ENCODE peak calls at places on chromosomes 7 and 10, in ten cellular contexts. One of them, this sample, is unnamed.

GRCh38 chr10:132904814-132905649 is 37.3 kb downstream of the CFAP46 start:
- DNase-seq in heart left ventricle: no peak
- DNase-seq in iris pigment epithelial cell: no peak
- DNase-seq in activated T-helper 2 cell treated with anti-CD3 and anti-CD28 coated beads, Interferon-gamma antibody, Interleukin-2, Interleukin-4, amounts not matched to agents 10 μg/mL and 5 μg/mL and 100 μg/mL, durations not matched to agents 14 hours and 24 hours and 36 hours: no peak
- DNase-seq in NT2/D1: no peak
- DNase-seq in heart right ventricle: no peak
- DNase-seq in EL: no peak
- DNase-seq in posterior vena cava: peak; percentile 55
- DNase-seq in RPMI8226: no peak
- DNase-seq in ELR: no peak
- DNase-seq in this sample: no peak

GRCh38 chr10:114404171-114405010 is at the start of gene AFAP1L2:
- DNase-seq in heart left ventricle: peak; percentile 48
- DNase-seq in iris pigment epithelial cell: no peak
- DNase-seq in activated T-helper 2 cell treated with anti-CD3 and anti-CD28 coated beads, Interferon-gamma antibody, Interleukin-2, Interleukin-4, amounts not matched to agents 10 μg/mL and 5 μg/mL and 100 μg/mL, durations not matched to agents 14 hours and 24 hours and 36 hours: no peak
- DNase-seq in NT2/D1: no peak
- DNase-seq in heart right ventricle: no peak
- DNase-seq in EL: no peak
- DNase-seq in posterior vena cava: no peak
- DNase-seq in RPMI8226: peak; percentile 49
- DNase-seq in ELR: no peak
- DNase-seq in this sample: no peak

GRCh38 chr7:44767912-44768662 is 19.4 kb downstream of the ZMIZ2 start:
- DNase-seq in heart left ventricle: peak; percentile 74
- DNase-seq in iris pigment epithelial cell: peak; percentile 75
- DNase-seq in activated T-helper 2 cell treated with anti-CD3 and anti-CD28 coated beads, Interferon-gamma antibody, Interleukin-2, Interleukin-4, amounts not matched to agents 10 μg/mL and 5 μg/mL and 100 μg/mL, durations not matched to agents 14 hours and 24 hours and 36 hours: no peak
- DNase-seq in NT2/D1: no peak
- DNase-seq in heart right ventricle: peak; percentile 71
- DNase-seq in EL: no peak
- DNase-seq in posterior vena cava: no peak
- DNase-seq in RPMI8226: peak; percentile 90
- DNase-seq in ELR: no peak
- DNase-seq in this sample: peak; percentile 27

GRCh38 chr7:37488163-37488759 is 39.6 kb upstream of the ELMO1 start:
- DNase-seq in heart left ventricle: no peak
- DNase-seq in iris pigment epithelial cell: peak; percentile 30
- DNase-seq in activated T-helper 2 cell treated with anti-CD3 and anti-CD28 coated beads, Interferon-gamma antibody, Interleukin-2, Interleukin-4, amounts not matched to agents 10 μg/mL and 5 μg/mL and 100 μg/mL, durations not matched to agents 14 hours and 24 hours and 36 hours: no peak
- DNase-seq in NT2/D1: no peak
- DNase-seq in heart right ventricle: no peak
- DNase-seq in EL: no peak
- DNase-seq in posterior vena cava: no peak
- DNase-seq in RPMI8226: no peak
- DNase-seq in ELR: no peak
- DNase-seq in this sample: no peak

GRCh38 chr10:77795426-77796055 is 131.0 kb downstream of the DLG5 start:
- DNase-seq in heart left ventricle: no peak
- DNase-seq in iris pigment epithelial cell: no peak
- DNase-seq in activated T-helper 2 cell treated with anti-CD3 and anti-CD28 coated beads, Interferon-gamma antibody, Interleukin-2, Interleukin-4, amounts not matched to agents 10 μg/mL and 5 μg/mL and 100 μg/mL, durations not matched to agents 14 hours and 24 hours and 36 hours: no peak
- DNase-seq in NT2/D1: no peak
- DNase-seq in heart right ventricle: no peak
- DNase-seq in EL: no peak
- DNase-seq in posterior vena cava: peak; percentile 80
- DNase-seq in RPMI8226: no peak
- DNase-seq in ELR: no peak
- DNase-seq in this sample: no peak

GRCh38 chr10:58017719-58018367 is 249.9 kb downstream of the IPMK start:
- DNase-seq in heart left ventricle: no peak
- DNase-seq in iris pigment epithelial cell: peak; percentile 89
- DNase-seq in activated T-helper 2 cell treated with anti-CD3 and anti-CD28 coated beads, Interferon-gamma antibody, Interleukin-2, Interleukin-4, amounts not matched to agents 10 μg/mL and 5 μg/mL and 100 μg/mL, durations not matched to agents 14 hours and 24 hours and 36 hours: no peak
- DNase-seq in NT2/D1: no peak
- DNase-seq in heart right ventricle: no peak
- DNase-seq in EL: peak; percentile 90
- DNase-seq in posterior vena cava: no peak
- DNase-seq in RPMI8226: no peak
- DNase-seq in ELR: peak; percentile 95
- DNase-seq in this sample: peak; percentile 97

GRCh38 chr7:124603066-124603465 is 162.5 kb downstream of the GPR37 start:
- DNase-seq in heart left ventricle: no peak
- DNase-seq in iris pigment epithelial cell: peak; percentile 6
- DNase-seq in activated T-helper 2 cell treated with anti-CD3 and anti-CD28 coated beads, Interferon-gamma antibody, Interleukin-2, Interleukin-4, amounts not matched to agents 10 μg/mL and 5 μg/mL and 100 μg/mL, durations not matched to agents 14 hours and 24 hours and 36 hours: no peak
- DNase-seq in NT2/D1: no peak
- DNase-seq in heart right ventricle: no peak
- DNase-seq in EL: peak; percentile 75
- DNase-seq in posterior vena cava: no peak
- DNase-seq in RPMI8226: no peak
- DNase-seq in ELR: peak; percentile 60
- DNase-seq in this sample: no peak

GRCh38 chr10:83991986-83992753 is 147.1 kb upstream of the GHITM start:
- DNase-seq in heart left ventricle: no peak
- DNase-seq in iris pigment epithelial cell: no peak
- DNase-seq in activated T-helper 2 cell treated with anti-CD3 and anti-CD28 coated beads, Interferon-gamma antibody, Interleukin-2, Interleukin-4, amounts not matched to agents 10 μg/mL and 5 μg/mL and 100 μg/mL, durations not matched to agents 14 hours and 24 hours and 36 hours: no peak
- DNase-seq in NT2/D1: peak; percentile 56
- DNase-seq in heart right ventricle: no peak
- DNase-seq in EL: peak; percentile 8
- DNase-seq in posterior vena cava: no peak
- DNase-seq in RPMI8226: peak; percentile 7
- DNase-seq in ELR: peak; percentile 4
- DNase-seq in this sample: peak; percentile 7

GRCh38 chr10:50260791-50261281 is 9.5 kb upstream of the ASAH2 start:
- DNase-seq in heart left ventricle: no peak
- DNase-seq in iris pigment epithelial cell: no peak
- DNase-seq in activated T-helper 2 cell treated with anti-CD3 and anti-CD28 coated beads, Interferon-gamma antibody, Interleukin-2, Interleukin-4, amounts not matched to agents 10 μg/mL and 5 μg/mL and 100 μg/mL, durations not matched to agents 14 hours and 24 hours and 36 hours: peak; percentile 22
- DNase-seq in NT2/D1: no peak
- DNase-seq in heart right ventricle: no peak
- DNase-seq in EL: no peak
- DNase-seq in posterior vena cava: no peak
- DNase-seq in RPMI8226: peak; percentile 12
- DNase-seq in ELR: no peak
- DNase-seq in this sample: no peak

GRCh38 chr7:16739863-16740622 is 13.5 kb upstream of the TSPAN13 start:
- DNase-seq in heart left ventricle: peak; percentile 70
- DNase-seq in iris pigment epithelial cell: peak; percentile 99
- DNase-seq in activated T-helper 2 cell treated with anti-CD3 and anti-CD28 coated beads, Interferon-gamma antibody, Interleukin-2, Interleukin-4, amounts not matched to agents 10 μg/mL and 5 μg/mL and 100 μg/mL, durations not matched to agents 14 hours and 24 hours and 36 hours: no peak
- DNase-seq in NT2/D1: no peak
- DNase-seq in heart right ventricle: peak; percentile 66
- DNase-seq in EL: peak; percentile 98
- DNase-seq in posterior vena cava: no peak
- DNase-seq in RPMI8226: no peak
- DNase-seq in ELR: peak; percentile 99
- DNase-seq in this sample: peak; percentile 97

GRCh38 chr7:36192050-36192824 is 39.2 kb downstream of the EEPD1 start:
- DNase-seq in heart left ventricle: no peak
- DNase-seq in iris pigment epithelial cell: peak; percentile 59
- DNase-seq in activated T-helper 2 cell treated with anti-CD3 and anti-CD28 coated beads, Interferon-gamma antibody, Interleukin-2, Interleukin-4, amounts not matched to agents 10 μg/mL and 5 μg/mL and 100 μg/mL, durations not matched to agents 14 hours and 24 hours and 36 hours: no peak
- DNase-seq in NT2/D1: no peak
- DNase-seq in heart right ventricle: no peak
- DNase-seq in EL: peak; percentile 74
- DNase-seq in posterior vena cava: no peak
- DNase-seq in RPMI8226: peak; percentile 40
- DNase-seq in ELR: peak; percentile 86
- DNase-seq in this sample: peak; percentile 34

GRCh38 chr10:63614371-63614891 is 93.2 kb downstream of the REEP3 start:
- DNase-seq in heart left ventricle: peak; percentile 47
- DNase-seq in iris pigment epithelial cell: peak; percentile 50
- DNase-seq in activated T-helper 2 cell treated with anti-CD3 and anti-CD28 coated beads, Interferon-gamma antibody, Interleukin-2, Interleukin-4, amounts not matched to agents 10 μg/mL and 5 μg/mL and 100 μg/mL, durations not matched to agents 14 hours and 24 hours and 36 hours: no peak
- DNase-seq in NT2/D1: no peak
- DNase-seq in heart right ventricle: peak; percentile 21
- DNase-seq in EL: peak; percentile 8
- DNase-seq in posterior vena cava: no peak
- DNase-seq in RPMI8226: no peak
- DNase-seq in ELR: no peak
- DNase-seq in this sample: peak; percentile 14

GRCh38 chr10:36766921-36767320 is 358.5 kb upstream of the ANKRD30A start:
- DNase-seq in heart left ventricle: no peak
- DNase-seq in iris pigment epithelial cell: no peak
- DNase-seq in activated T-helper 2 cell treated with anti-CD3 and anti-CD28 coated beads, Interferon-gamma antibody, Interleukin-2, Interleukin-4, amounts not matched to agents 10 μg/mL and 5 μg/mL and 100 μg/mL, durations not matched to agents 14 hours and 24 hours and 36 hours: no peak
- DNase-seq in NT2/D1: no peak
- DNase-seq in heart right ventricle: no peak
- DNase-seq in EL: no peak
- DNase-seq in posterior vena cava: no peak
- DNase-seq in RPMI8226: no peak
- DNase-seq in ELR: no peak
- DNase-seq in this sample: no peak

GRCh38 chr7:151764056-151764920 is 112.6 kb downstream of the PRKAG2 start:
- DNase-seq in heart left ventricle: no peak
- DNase-seq in iris pigment epithelial cell: no peak
- DNase-seq in activated T-helper 2 cell treated with anti-CD3 and anti-CD28 coated beads, Interferon-gamma antibody, Interleukin-2, Interleukin-4, amounts not matched to agents 10 μg/mL and 5 μg/mL and 100 μg/mL, durations not matched to agents 14 hours and 24 hours and 36 hours: no peak
- DNase-seq in NT2/D1: no peak
- DNase-seq in heart right ventricle: no peak
- DNase-seq in EL: no peak
- DNase-seq in posterior vena cava: no peak
- DNase-seq in RPMI8226: no peak
- DNase-seq in ELR: no peak
- DNase-seq in this sample: no peak

GRCh38 chr7:81441750-81442149 is 328.1 kb downstream of the HGF start:
- DNase-seq in heart left ventricle: no peak
- DNase-seq in iris pigment epithelial cell: no peak
- DNase-seq in activated T-helper 2 cell treated with anti-CD3 and anti-CD28 coated beads, Interferon-gamma antibody, Interleukin-2, Interleukin-4, amounts not matched to agents 10 μg/mL and 5 μg/mL and 100 μg/mL, durations not matched to agents 14 hours and 24 hours and 36 hours: no peak
- DNase-seq in NT2/D1: no peak
- DNase-seq in heart right ventricle: no peak
- DNase-seq in EL: no peak
- DNase-seq in posterior vena cava: no peak
- DNase-seq in RPMI8226: no peak
- DNase-seq in ELR: no peak
- DNase-seq in this sample: no peak

GRCh38 chr10:78769526-78769925 is 299.2 kb upstream of the ZMIZ1 start:
- DNase-seq in heart left ventricle: peak; percentile 13
- DNase-seq in iris pigment epithelial cell: no peak
- DNase-seq in activated T-helper 2 cell treated with anti-CD3 and anti-CD28 coated beads, Interferon-gamma antibody, Interleukin-2, Interleukin-4, amounts not matched to agents 10 μg/mL and 5 μg/mL and 100 μg/mL, durations not matched to agents 14 hours and 24 hours and 36 hours: no peak
- DNase-seq in NT2/D1: no peak
- DNase-seq in heart right ventricle: no peak
- DNase-seq in EL: no peak
- DNase-seq in posterior vena cava: peak; percentile 43
- DNase-seq in RPMI8226: no peak
- DNase-seq in ELR: no peak
- DNase-seq in this sample: no peak

GRCh38 chr10:22977751-22978150 is 49.9 kb downstream of the ARMC3 start:
- DNase-seq in heart left ventricle: no peak
- DNase-seq in iris pigment epithelial cell: no peak
- DNase-seq in activated T-helper 2 cell treated with anti-CD3 and anti-CD28 coated beads, Interferon-gamma antibody, Interleukin-2, Interleukin-4, amounts not matched to agents 10 μg/mL and 5 μg/mL and 100 μg/mL, durations not matched to agents 14 hours and 24 hours and 36 hours: no peak
- DNase-seq in NT2/D1: no peak
- DNase-seq in heart right ventricle: no peak
- DNase-seq in EL: peak; percentile 2
- DNase-seq in posterior vena cava: no peak
- DNase-seq in RPMI8226: no peak
- DNase-seq in ELR: no peak
- DNase-seq in this sample: peak; percentile 12

GRCh38 chr10:6142644-6143043 is 53.8 kb downstream of the RBM17 start:
- DNase-seq in heart left ventricle: peak; percentile 21
- DNase-seq in iris pigment epithelial cell: no peak
- DNase-seq in activated T-helper 2 cell treated with anti-CD3 and anti-CD28 coated beads, Interferon-gamma antibody, Interleukin-2, Interleukin-4, amounts not matched to agents 10 μg/mL and 5 μg/mL and 100 μg/mL, durations not matched to agents 14 hours and 24 hours and 36 hours: no peak
- DNase-seq in NT2/D1: no peak
- DNase-seq in heart right ventricle: no peak
- DNase-seq in EL: no peak
- DNase-seq in posterior vena cava: no peak
- DNase-seq in RPMI8226: no peak
- DNase-seq in ELR: no peak
- DNase-seq in this sample: no peak